ENCODE peak calls at places on chromosomes 4 and X, in ten cellular contexts. A is stimulated activated CD8-positive, alpha-beta memory T cell treated with anti-CD3 and anti-CD28 coated beads, Interleukin-4, amount 100 ng/mL, for 24 hours; Q is Kasumi-1; J is OCI-LY7; Z is T-helper 9 cell; N is fibroblast of pulmonary artery; C is stimulated activated CD4-positive, alpha-beta T cell treated with anti-CD3 and anti-CD28 coated beads, TNF-alpha, amount 100 ng/mL, for 4 hours; B is naive thymus-derived CD8-positive, alpha-beta T cell; R is T-helper 2 cell; Y is T-helper 1 cell. D is an unnamed sample.
A peak's percentile ranks its signal among the peaks of the same experiment; 100 is the strongest.

GRCh38 chr4:17385403-17385802 is 126.5 kb downstream of the QDPR start:
- DNase-seq in A (no peak), Q (peak; percentile 0), J (peak; percentile 74), Z (no peak), N (peak; percentile 29), C (no peak), B (no peak), R (no peak), Y (peak; percentile 33), D (peak; percentile 55)

GRCh38 chr4:9867746-9868425 is 86.5 kb downstream of the DRD5 start:
- DNase-seq in A (no peak), Q (no peak), J (no peak), Z (no peak), N (no peak), C (no peak), B (no peak), R (no peak), Y (no peak), D (no peak)

GRCh38 chr4:53476232-53477037 is 99.0 kb downstream of the FIP1L1 start:
- DNase-seq in A (no peak), Q (no peak), J (no peak), Z (no peak), N (peak; percentile 74), C (no peak), B (no peak), R (no peak), Y (no peak), D (peak; percentile 76)

GRCh38 chr4:1411436-1412375 is 5.5 kb upstream of the NKX1-1 start:
- DNase-seq in A (no peak), Q (no peak), J (no peak), Z (no peak), N (no peak), C (no peak), B (no peak), R (no peak), Y (no peak), D (no peak)

GRCh38 chr4:156790866-156791265 is 180.7 kb downstream of the PDGFC start:
- DNase-seq in A (no peak), Q (no peak), J (no peak), Z (no peak), N (peak; percentile 67), C (no peak), B (no peak), R (no peak), Y (no peak), D (peak; percentile 79)

GRCh38 chrX:129823115-129823514 is 20.6 kb downstream of the ZDHHC9 start:
- DNase-seq in A (peak; percentile 20), Q (peak; percentile 21), J (peak; percentile 71), Z (peak; percentile 34), N (peak; percentile 62), C (peak; percentile 32), B (peak; percentile 66), R (no peak), Y (peak; percentile 65), D (peak; percentile 63)

GRCh38 chrX:20393944-20394343 is 127.2 kb upstream of the RPS6KA3 start:
- DNase-seq in A (no peak), Q (no peak), J (no peak), Z (no peak), N (peak; percentile 40), C (no peak), B (no peak), R (no peak), Y (no peak), D (no peak)

GRCh38 chrX:118644378-118644777 is 83.0 kb upstream of the IL13RA1 start:
- DNase-seq in A (no peak), Q (peak; percentile 35), J (peak; percentile 3), Z (no peak), N (peak; percentile 70), C (no peak), B (no peak), R (no peak), Y (no peak), D (peak; percentile 50)

GRCh38 chr4:102438873-102439614 is 62.1 kb upstream of the NFKB1 start:
- DNase-seq in A (no peak), Q (no peak), J (no peak), Z (no peak), N (peak; percentile 99), C (no peak), B (no peak), R (no peak), Y (no peak), D (peak; percentile 97)

GRCh38 chrX:49282647-49283011 is 13.0 kb downstream of the PPP1R3F start:
- DNase-seq in A (no peak), Q (peak; percentile 7), J (no peak), Z (no peak), N (peak; percentile 40), C (no peak), B (no peak), R (no peak), Y (no peak), D (no peak)

GRCh38 chrX:101190736-101191135 is 28.9 kb upstream of the DRP2 start:
- DNase-seq in A (no peak), Q (no peak), J (no peak), Z (no peak), N (no peak), C (no peak), B (no peak), R (no peak), Y (no peak), D (no peak)

GRCh38 chrX:138073626-138074025 is 507.7 kb downstream of the ZIC3 start:
- DNase-seq in A (no peak), Q (no peak), J (no peak), Z (no peak), N (no peak), C (no peak), B (no peak), R (no peak), Y (no peak), D (no peak)

GRCh38 chrX:35847736-35848135 is 49.6 kb downstream of the MAGEB16 start:
- DNase-seq in A (no peak), Q (no peak), J (no peak), Z (no peak), N (no peak), C (no peak), B (no peak), R (no peak), Y (no peak), D (no peak)

GRCh38 chrX:15465896-15466651 is 27.1 kb downstream of the PIR start:
- DNase-seq in A (no peak), Q (no peak), J (peak; percentile 20), Z (no peak), N (peak; percentile 56), C (no peak), B (no peak), R (no peak), Y (no peak), D (peak; percentile 16)

GRCh38 chr4:147526272-147526654 is 45.4 kb downstream of the EDNRA start:
- DNase-seq in A (no peak), Q (no peak), J (peak; percentile 1), Z (no peak), N (no peak), C (no peak), B (no peak), R (no peak), Y (no peak), D (no peak)

GRCh38 chr4:53522334-53522733 is 69.0 kb downstream of the LNX1 start:
- DNase-seq in A (no peak), Q (no peak), J (no peak), Z (no peak), N (no peak), C (no peak), B (no peak), R (no peak), Y (no peak), D (no peak)

GRCh38 chr4:143270266-143270838 is 66.3 kb upstream of the GAB1 start:
- DNase-seq in A (no peak), Q (no peak), J (no peak), Z (no peak), N (no peak), C (no peak), B (no peak), R (no peak), Y (no peak), D (no peak)

GRCh38 chr4:30460818-30461217 is 259.4 kb upstream of the PCDH7 start:
- DNase-seq in A (no peak), Q (no peak), J (no peak), Z (no peak), N (no peak), C (no peak), B (no peak), R (no peak), Y (no peak), D (no peak)

GRCh38 chr4:72951628-72952027 is 117.9 kb downstream of the COX18 start:
- DNase-seq in A (no peak), Q (no peak), J (no peak), Z (no peak), N (no peak), C (no peak), B (no peak), R (no peak), Y (no peak), D (peak; percentile 45)

GRCh38 chr4:95362906-95363578 is 185.7 kb downstream of the UNC5C start:
- DNase-seq in A (no peak), Q (no peak), J (peak; percentile 28), Z (no peak), N (peak; percentile 46), C (no peak), B (no peak), R (no peak), Y (no peak), D (peak; percentile 36)

GRCh38 chr4:76688737-76689078 is 209.2 kb downstream of the SOWAHB start:
- DNase-seq in A (no peak), Q (no peak), J (no peak), Z (no peak), N (no peak), C (no peak), B (no peak), R (no peak), Y (no peak), D (no peak)

GRCh38 chr4:124862261-124862660 is 149.7 kb upstream of the ANKRD50 start:
- DNase-seq in A (no peak), Q (no peak), J (no peak), Z (no peak), N (no peak), C (no peak), B (no peak), R (no peak), Y (no peak), D (no peak)

GRCh38 chrX:3160771-3161170 is 119.5 kb downstream of the ARSF start:
- DNase-seq in A (no peak), Q (no peak), J (no peak), Z (no peak), N (no peak), C (no peak), B (no peak), R (no peak), Y (no peak), D (no peak)

GRCh38 chr4:151246742-151247141 is 30.2 kb upstream of the PRSS48 start:
- DNase-seq in A (no peak), Q (no peak), J (no peak), Z (no peak), N (no peak), C (no peak), B (no peak), R (no peak), Y (no peak), D (no peak)

GRCh38 chr4:181189751-181190150 is 1053.5 kb upstream of the TENM3 start:
- DNase-seq in A (no peak), Q (no peak), J (no peak), Z (no peak), N (no peak), C (no peak), B (no peak), R (no peak), Y (no peak), D (no peak)

GRCh38 chr4:182339246-182339645 is 96.0 kb downstream of the TENM3 start:
- DNase-seq in A (no peak), Q (no peak), J (no peak), Z (no peak), N (no peak), C (no peak), B (no peak), R (no peak), Y (no peak), D (no peak)

GRCh38 chr4:86184216-86184915 is 175.5 kb downstream of the MAPK10 start:
- DNase-seq in A (no peak), Q (no peak), J (no peak), Z (no peak), N (peak; percentile 6), C (no peak), B (no peak), R (no peak), Y (no peak), D (no peak)

GRCh38 chr4:155952546-155952945 is 1.1 kb downstream of the CTSO start:
- DNase-seq in A (no peak), Q (no peak), J (no peak), Z (no peak), N (peak; percentile 42), C (no peak), B (no peak), R (no peak), Y (no peak), D (no peak)